ENCODE peak calls at places on chromosomes 1 and 21, in eight cellular contexts. One of them, this sample, is unnamed.

GRCh38 chr1:3625151-3625907 is 514 bp downstream of the TPRG1L start:
- DNase-seq in adrenal gland: peak
- DNase-seq in fibroblast of pulmonary artery: peak
- DNase-seq in CD8-positive, alpha-beta T cell: peak
- DNase-seq in AG09309: no peak
- DNase-seq in WERI-Rb-1: peak
- DNase-seq in GM12864: no peak
- DNase-seq in heart right ventricle: peak
- DNase-seq in this sample: no peak

GRCh38 chr1:67883069-67883468 is 49.8 kb upstream of the GNG12 start:
- DNase-seq in CD8-positive, alpha-beta T cell: no peak
- DNase-seq in adrenal gland: no peak
- DNase-seq in heart right ventricle: no peak
- DNase-seq in WERI-Rb-1: peak
- DNase-seq in GM12864: no peak
- DNase-seq in AG09309: peak
- DNase-seq in fibroblast of pulmonary artery: peak
- DNase-seq in this sample: peak

GRCh38 chr1:113647121-113647520 is 112.2 kb downstream of the PHTF1 start:
- DNase-seq in heart right ventricle: no peak
- DNase-seq in GM12864: no peak
- DNase-seq in adrenal gland: no peak
- DNase-seq in WERI-Rb-1: no peak
- DNase-seq in AG09309: no peak
- DNase-seq in CD8-positive, alpha-beta T cell: no peak
- DNase-seq in fibroblast of pulmonary artery: no peak
- DNase-seq in this sample: no peak

GRCh38 chr1:96361251-96361856 is 360.2 kb upstream of the PTBP2 start:
- DNase-seq in AG09309: no peak
- DNase-seq in fibroblast of pulmonary artery: no peak
- DNase-seq in WERI-Rb-1: peak
- DNase-seq in GM12864: no peak
- DNase-seq in adrenal gland: no peak
- DNase-seq in CD8-positive, alpha-beta T cell: no peak
- DNase-seq in heart right ventricle: no peak
- DNase-seq in this sample: no peak

GRCh38 chr1:170734412-170735175 is 70.7 kb downstream of the PRRX1 start:
- DNase-seq in heart right ventricle: no peak
- DNase-seq in AG09309: no peak
- DNase-seq in WERI-Rb-1: no peak
- DNase-seq in adrenal gland: no peak
- DNase-seq in GM12864: no peak
- DNase-seq in fibroblast of pulmonary artery: peak
- DNase-seq in CD8-positive, alpha-beta T cell: no peak
- DNase-seq in this sample: peak

GRCh38 chr1:231806623-231807470 is 180.3 kb downstream of the DISC1 start:
- DNase-seq in fibroblast of pulmonary artery: peak
- DNase-seq in adrenal gland: peak
- DNase-seq in AG09309: no peak
- DNase-seq in heart right ventricle: peak
- DNase-seq in CD8-positive, alpha-beta T cell: no peak
- DNase-seq in WERI-Rb-1: peak
- DNase-seq in GM12864: no peak
- DNase-seq in this sample: peak

GRCh38 chr1:23422313-23422877 is 2.2 kb downstream of the TCEA3 start:
- DNase-seq in AG09309: no peak
- DNase-seq in adrenal gland: peak
- DNase-seq in fibroblast of pulmonary artery: peak
- DNase-seq in CD8-positive, alpha-beta T cell: peak
- DNase-seq in GM12864: no peak
- DNase-seq in heart right ventricle: peak
- DNase-seq in WERI-Rb-1: no peak
- DNase-seq in this sample: peak

GRCh38 chr1:112723511-112723839 is 8.3 kb upstream of the PPM1J start:
- DNase-seq in adrenal gland: no peak
- DNase-seq in WERI-Rb-1: peak
- DNase-seq in CD8-positive, alpha-beta T cell: no peak
- DNase-seq in fibroblast of pulmonary artery: no peak
- DNase-seq in GM12864: no peak
- DNase-seq in AG09309: no peak
- DNase-seq in heart right ventricle: no peak
- DNase-seq in this sample: no peak

GRCh38 chr1:171948491-171948890 is 107.2 kb downstream of the DNM3 start:
- DNase-seq in fibroblast of pulmonary artery: peak
- DNase-seq in GM12864: no peak
- DNase-seq in adrenal gland: no peak
- DNase-seq in WERI-Rb-1: no peak
- DNase-seq in heart right ventricle: no peak
- DNase-seq in CD8-positive, alpha-beta T cell: no peak
- DNase-seq in AG09309: no peak
- DNase-seq in this sample: peak

GRCh38 chr21:17542371-17542992 is 29.6 kb downstream of the CXADR start:
- DNase-seq in GM12864: no peak
- DNase-seq in WERI-Rb-1: no peak
- DNase-seq in AG09309: no peak
- DNase-seq in adrenal gland: no peak
- DNase-seq in CD8-positive, alpha-beta T cell: no peak
- DNase-seq in fibroblast of pulmonary artery: peak
- DNase-seq in heart right ventricle: no peak
- DNase-seq in this sample: no peak

GRCh38 chr1:214993419-214993818 is 89.1 kb upstream of the KCNK2 start:
- DNase-seq in CD8-positive, alpha-beta T cell: no peak
- DNase-seq in AG09309: no peak
- DNase-seq in fibroblast of pulmonary artery: no peak
- DNase-seq in heart right ventricle: no peak
- DNase-seq in WERI-Rb-1: no peak
- DNase-seq in GM12864: no peak
- DNase-seq in adrenal gland: no peak
- DNase-seq in this sample: peak

GRCh38 chr1:214264196-214264595 is 16.8 kb upstream of the SMYD2 start:
- DNase-seq in heart right ventricle: no peak
- DNase-seq in CD8-positive, alpha-beta T cell: no peak
- DNase-seq in WERI-Rb-1: no peak
- DNase-seq in adrenal gland: no peak
- DNase-seq in AG09309: no peak
- DNase-seq in GM12864: no peak
- DNase-seq in fibroblast of pulmonary artery: no peak
- DNase-seq in this sample: no peak

GRCh38 chr1:167629681-167630567 is at the start of gene RCSD1:
- DNase-seq in CD8-positive, alpha-beta T cell: peak
- DNase-seq in AG09309: no peak
- DNase-seq in GM12864: no peak
- DNase-seq in heart right ventricle: peak
- DNase-seq in WERI-Rb-1: no peak
- DNase-seq in adrenal gland: no peak
- DNase-seq in fibroblast of pulmonary artery: peak
- DNase-seq in this sample: peak

GRCh38 chr21:25560151-25560783 is 47.0 kb downstream of the MRPL39 start:
- DNase-seq in WERI-Rb-1: no peak
- DNase-seq in adrenal gland: no peak
- DNase-seq in CD8-positive, alpha-beta T cell: no peak
- DNase-seq in GM12864: no peak
- DNase-seq in heart right ventricle: no peak
- DNase-seq in fibroblast of pulmonary artery: peak
- DNase-seq in AG09309: no peak
- DNase-seq in this sample: peak

GRCh38 chr1:228933753-228934152 is 198.5 kb downstream of the RHOU start:
- DNase-seq in heart right ventricle: no peak
- DNase-seq in WERI-Rb-1: no peak
- DNase-seq in AG09309: no peak
- DNase-seq in CD8-positive, alpha-beta T cell: no peak
- DNase-seq in GM12864: no peak
- DNase-seq in adrenal gland: no peak
- DNase-seq in fibroblast of pulmonary artery: no peak
- DNase-seq in this sample: no peak

GRCh38 chr1:82517586-82517985 is 716.9 kb downstream of the ADGRL2 start:
- DNase-seq in AG09309: no peak
- DNase-seq in adrenal gland: peak
- DNase-seq in fibroblast of pulmonary artery: peak
- DNase-seq in CD8-positive, alpha-beta T cell: no peak
- DNase-seq in WERI-Rb-1: peak
- DNase-seq in heart right ventricle: peak
- DNase-seq in GM12864: no peak
- DNase-seq in this sample: peak

GRCh38 chr1:149848811-149849210 is 50.6 kb upstream of the BOLA1 start:
- DNase-seq in fibroblast of pulmonary artery: no peak
- DNase-seq in WERI-Rb-1: no peak
- DNase-seq in GM12864: no peak
- DNase-seq in AG09309: no peak
- DNase-seq in CD8-positive, alpha-beta T cell: no peak
- DNase-seq in adrenal gland: no peak
- DNase-seq in heart right ventricle: no peak
- DNase-seq in this sample: peak

GRCh38 chr1:149848340-149848771 is 51.0 kb upstream of the BOLA1 start:
- DNase-seq in fibroblast of pulmonary artery: no peak
- DNase-seq in WERI-Rb-1: no peak
- DNase-seq in adrenal gland: peak
- DNase-seq in heart right ventricle: no peak
- DNase-seq in GM12864: no peak
- DNase-seq in AG09309: no peak
- DNase-seq in CD8-positive, alpha-beta T cell: no peak
- DNase-seq in this sample: no peak

GRCh38 chr1:149845416-149845815 is 54.0 kb upstream of the BOLA1 start:
- DNase-seq in heart right ventricle: no peak
- DNase-seq in AG09309: no peak
- DNase-seq in WERI-Rb-1: no peak
- DNase-seq in CD8-positive, alpha-beta T cell: no peak
- DNase-seq in adrenal gland: peak
- DNase-seq in fibroblast of pulmonary artery: no peak
- DNase-seq in GM12864: no peak
- DNase-seq in this sample: peak

GRCh38 chr1:149846042-149846441 is 53.3 kb upstream of the BOLA1 start:
- DNase-seq in adrenal gland: peak
- DNase-seq in fibroblast of pulmonary artery: no peak
- DNase-seq in AG09309: no peak
- DNase-seq in GM12864: no peak
- DNase-seq in heart right ventricle: no peak
- DNase-seq in CD8-positive, alpha-beta T cell: no peak
- DNase-seq in WERI-Rb-1: no peak
- DNase-seq in this sample: peak

DNA sequence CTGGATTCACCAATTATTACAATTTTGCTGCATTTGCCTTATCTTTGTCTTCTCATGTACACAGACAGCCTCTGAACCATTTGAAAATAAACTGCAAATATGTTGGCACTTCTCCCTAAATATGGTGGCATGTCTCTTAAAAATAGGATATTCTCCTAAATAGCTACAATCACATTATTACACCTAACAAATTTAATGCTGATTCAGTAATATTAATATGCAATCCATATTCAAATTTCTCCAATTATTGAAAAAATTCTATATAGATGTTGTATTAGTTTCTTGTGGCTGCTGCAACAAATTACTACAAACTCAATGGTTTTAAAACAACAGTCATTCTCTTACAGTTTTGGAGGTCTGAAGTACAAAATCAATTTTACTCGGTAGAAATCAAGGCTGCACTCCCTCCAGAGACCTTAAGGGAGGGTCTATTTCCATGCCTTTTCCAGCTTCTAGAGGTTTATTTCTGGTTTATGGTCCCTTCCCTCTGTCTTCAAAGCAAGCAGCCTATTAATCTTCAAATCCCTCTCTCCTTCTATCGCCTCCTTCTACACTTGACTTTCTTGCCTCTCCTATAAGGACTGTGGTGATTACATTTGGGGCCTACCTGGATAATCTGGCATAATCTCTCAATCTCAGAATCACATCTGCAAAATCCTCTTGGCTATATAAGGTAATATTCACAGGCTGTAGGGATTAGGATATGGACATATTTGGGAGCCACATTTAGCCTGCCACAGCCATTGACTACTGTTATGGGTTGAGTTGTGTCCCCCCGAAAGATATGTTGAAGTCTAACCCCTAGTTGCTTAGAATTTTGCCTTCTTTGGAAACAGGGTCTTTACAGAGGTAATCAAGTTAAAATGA is 52.5 kb upstream of the BOLA1 start:
- DNase-seq in CD8-positive, alpha-beta T cell: no peak
- DNase-seq in adrenal gland: no peak
- DNase-seq in fibroblast of pulmonary artery: no peak
- DNase-seq in GM12864: no peak
- DNase-seq in WERI-Rb-1: no peak
- DNase-seq in heart right ventricle: no peak
- DNase-seq in AG09309: no peak
- DNase-seq in this sample: no peak
- H3K4me3 ChIP-seq in CD8-positive, alpha-beta T cell: no peak
- H3K4me3 ChIP-seq in adrenal gland: no peak
- H3K4me3 ChIP-seq in fibroblast of pulmonary artery: no peak
- H3K4me3 ChIP-seq in GM12864: no peak
- H3K4me3 ChIP-seq in WERI-Rb-1: no peak
- H3K4me3 ChIP-seq in heart right ventricle: no peak
- H3K4me3 ChIP-seq in AG09309: no peak
- H3K4me3 ChIP-seq in this sample: no peak

GRCh38 chr1:196723325-196724185 is 51.1 kb upstream of the CFHR3 start:
- DNase-seq in fibroblast of pulmonary artery: no peak
- DNase-seq in WERI-Rb-1: peak
- DNase-seq in GM12864: peak
- DNase-seq in heart right ventricle: no peak
- DNase-seq in CD8-positive, alpha-beta T cell: no peak
- DNase-seq in adrenal gland: peak
- DNase-seq in AG09309: no peak
- DNase-seq in this sample: peak
- TF ChIP-seq CTCF in fibroblast of pulmonary artery: peak
- TF ChIP-seq CTCF in WERI-Rb-1: peak
- TF ChIP-seq CTCF in GM12864: peak
- TF ChIP-seq CTCF in heart right ventricle: peak
- TF ChIP-seq CTCF in CD8-positive, alpha-beta T cell: peak
- TF ChIP-seq CTCF in adrenal gland: peak
- TF ChIP-seq CTCF in AG09309: peak
- TF ChIP-seq CTCF in this sample: peak

DNA sequence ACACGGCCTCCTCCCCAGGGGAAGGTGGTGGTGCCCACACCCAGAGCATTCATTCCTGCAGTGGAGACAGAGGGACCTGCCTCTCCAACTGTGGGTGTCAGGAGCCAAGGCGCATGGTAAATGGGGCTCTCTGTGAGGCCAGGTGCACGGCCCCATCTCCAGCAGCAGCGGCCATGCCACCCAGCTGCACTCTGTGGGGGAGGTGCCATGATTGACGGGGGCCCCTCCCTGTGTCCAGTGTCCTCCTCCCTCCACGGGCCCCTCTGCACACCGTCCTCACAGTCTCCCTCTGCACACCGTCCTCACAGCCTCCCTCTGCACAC is 83.6 kb upstream of the COL6A1 start:
- DNase-seq in fibroblast of pulmonary artery: no peak
- DNase-seq in adrenal gland: no peak
- DNase-seq in heart right ventricle: no peak
- DNase-seq in WERI-Rb-1: no peak
- DNase-seq in AG09309: no peak
- DNase-seq in CD8-positive, alpha-beta T cell: no peak
- DNase-seq in GM12864: no peak
- DNase-seq in this sample: no peak
- H3K4me3 ChIP-seq in fibroblast of pulmonary artery: no peak
- H3K4me3 ChIP-seq in adrenal gland: no peak
- H3K4me3 ChIP-seq in heart right ventricle: no peak
- H3K4me3 ChIP-seq in WERI-Rb-1: no peak
- H3K4me3 ChIP-seq in AG09309: no peak
- H3K4me3 ChIP-seq in CD8-positive, alpha-beta T cell: no peak
- H3K4me3 ChIP-seq in GM12864: no peak
- H3K4me3 ChIP-seq in this sample: no peak

GRCh38 chr1:205668951-205669340 is 11.4 kb downstream of the SLC45A3 start:
- DNase-seq in CD8-positive, alpha-beta T cell: no peak
- DNase-seq in adrenal gland: no peak
- DNase-seq in GM12864: peak
- DNase-seq in AG09309: no peak
- DNase-seq in heart right ventricle: no peak
- DNase-seq in WERI-Rb-1: peak
- DNase-seq in fibroblast of pulmonary artery: no peak
- DNase-seq in this sample: no peak
- TF ChIP-seq CTCF in CD8-positive, alpha-beta T cell: no peak
- TF ChIP-seq CTCF in adrenal gland: no peak
- TF ChIP-seq CTCF in GM12864: no peak
- TF ChIP-seq CTCF in AG09309: no peak
- TF ChIP-seq CTCF in heart right ventricle: no peak
- TF ChIP-seq CTCF in WERI-Rb-1: peak
- TF ChIP-seq CTCF in fibroblast of pulmonary artery: no peak
- TF ChIP-seq CTCF in this sample: no peak

GRCh38 chr1:8408151-8408839 is 90.4 kb downstream of the SLC45A1 start:
- DNase-seq in CD8-positive, alpha-beta T cell: no peak
- DNase-seq in GM12864: no peak
- DNase-seq in WERI-Rb-1: no peak
- DNase-seq in fibroblast of pulmonary artery: peak
- DNase-seq in adrenal gland: peak
- DNase-seq in heart right ventricle: no peak
- DNase-seq in AG09309: peak
- DNase-seq in this sample: peak
- H3K4me3 ChIP-seq in CD8-positive, alpha-beta T cell: no peak
- H3K4me3 ChIP-seq in GM12864: no peak
- H3K4me3 ChIP-seq in WERI-Rb-1: no peak
- H3K4me3 ChIP-seq in fibroblast of pulmonary artery: no peak
- H3K4me3 ChIP-seq in adrenal gland: no peak
- H3K4me3 ChIP-seq in heart right ventricle: no peak
- H3K4me3 ChIP-seq in AG09309: no peak
- H3K4me3 ChIP-seq in this sample: no peak